ENCODE peak calls at places on chromosomes 12 and 14, in seven cellular contexts. A is epithelial cell of esophagus; B is H4; H is NCI-H82; K is GM18507; N is GM23248; C is stimulated activated CD4-positive, alpha-beta T cell treated with anti-CD3 and anti-CD28 coated beads, Interleukin-1b, Interleukin-23, amount 100 ng/mL, for 1 hour. D is an unnamed sample.

GRCh38 chr14:80055912-80056801 is 155.1 kb downstream of the DIO2 start:
- DNase-seq in N (peak), A (peak), K (no peak), H (peak), B (peak), C (no peak), D (no peak)

GRCh38 chr14:100524233-100524932 is 62.8 kb downstream of the BEGAIN start:
- DNase-seq in C (no peak), N (no peak), H (no peak), B (peak), K (no peak), A (no peak), D (no peak)

GRCh38 chr12:106135781-106136180 is 3.0 kb downstream of the NUAK1 start:
- DNase-seq in C (no peak), K (no peak), H (no peak), N (peak), A (peak), B (no peak), D (no peak)

GRCh38 chr12:68176252-68176651 is 16.7 kb upstream of the IFNG start:
- DNase-seq in N (no peak), A (peak), K (no peak), C (no peak), B (no peak), H (no peak), D (no peak)

GRCh38 chr12:101375573-101375972 is 32.0 kb downstream of the ARL1 start:
- DNase-seq in C (no peak), A (no peak), H (no peak), K (no peak), N (no peak), B (no peak), D (no peak)

GRCh38 chr14:101173698-101174521 is 270.4 kb upstream of the RTL1 start:
- DNase-seq in B (no peak), A (no peak), H (no peak), N (no peak), K (no peak), C (no peak), D (no peak)

GRCh38 chr12:6866163-6866919 is 990 bp upstream of the TPI1 start:
- DNase-seq in H (peak), N (no peak), B (no peak), A (no peak), K (no peak), C (no peak), D (no peak)

GRCh38 chr12:103944964-103945363 is 14.8 kb downstream of the HSP90B1 start:
- DNase-seq in K (no peak), A (no peak), B (no peak), C (no peak), H (no peak), N (no peak), D (no peak)

GRCh38 chr14:60514378-60515243 is 5.7 kb downstream of the SIX6 start:
- DNase-seq in B (peak), K (no peak), N (peak), H (peak), C (no peak), A (no peak), D (no peak)

GRCh38 chr12:3170423-3171194 is 93.4 kb downstream of the TSPAN9 start:
- DNase-seq in B (peak), C (no peak), K (no peak), A (peak), N (peak), H (peak), D (no peak)

GRCh38 chr14:38202444-38203191 is 5.1 kb upstream of the SSTR1 start:
- DNase-seq in H (no peak), N (no peak), K (no peak), A (no peak), B (no peak), C (no peak), D (no peak)

GRCh38 chr12:20808521-20808920 is 2.0 kb upstream of the SLCO1B3 start:
- DNase-seq in C (no peak), N (no peak), K (no peak), H (no peak), B (no peak), A (no peak), D (no peak)

GRCh38 chr14:53378142-53378541 is 225.0 kb upstream of the DDHD1 start:
- DNase-seq in A (no peak), K (no peak), N (no peak), C (no peak), H (no peak), B (no peak), D (no peak)

GRCh38 chr14:61460853-61461611 is 139.7 kb downstream of the PRKCH start:
- DNase-seq in B (no peak), C (no peak), A (peak), H (peak), K (no peak), N (peak), D (no peak)

GRCh38 chr12:27219693-27220056 is 24.4 kb upstream of the STK38L start:
- DNase-seq in N (no peak), H (no peak), K (no peak), A (no peak), B (no peak), C (no peak), D (no peak)

D was measured in GDM1.